ENCODE peak calls at places on chromosomes 2 and 18, in five cellular contexts. B is stimulated activated CD4-positive, alpha-beta T cell treated with anti-CD3 and anti-CD28 coated beads, Interleukin-2, amount 100 ng/mL, for 48 hours; U is omental fat pad; J is NCI-H345; K is NCI-H1105 treated with DMSO at 0.1 percent for 48 hours. D is an unnamed sample.

GRCh38 chr18:45566025-45566740 is 49.1 kb upstream of the SLC14A2 start:
- DNase-seq in J (no peak), U (peak; percentile 42), K (no peak), B (no peak), D (no peak)

GRCh38 chr2:144515694-144516416 is 4.1 kb downstream of the ZEB2 start:
- DNase-seq in J (peak; percentile 25), K (no peak), B (no peak), U (no peak), D (no peak)

GRCh38 chr2:223000872-223001825 is 50.8 kb upstream of the KCNE4 start:
- DNase-seq in U (no peak), B (no peak), K (no peak), J (no peak), D (no peak)

GRCh38 chr2:1841903-1842791 is 97.8 kb upstream of the PXDN start:
- DNase-seq in K (no peak), J (no peak), B (no peak), U (no peak), D (no peak)

GRCh38 chr18:48106976-48107781 is 176.7 kb upstream of the SMAD2 start:
- DNase-seq in U (no peak), B (no peak), K (no peak), J (no peak), D (no peak)

GRCh38 chr2:240197439-240198139 is 57.1 kb upstream of the OTOS start:
- DNase-seq in K (no peak), U (no peak), J (no peak), B (no peak), D (no peak)

GRCh38 chr18:24762417-24762816 is 302.0 kb downstream of the HRH4 start:
- DNase-seq in U (no peak), B (no peak), K (no peak), J (no peak), D (no peak)

GRCh38 chr2:176814274-176814673 is 398.3 kb upstream of the HNRNPA3 start:
- DNase-seq in U (no peak), J (no peak), B (no peak), K (no peak), D (no peak)

GRCh38 chr2:195587966-195588365 is 69.1 kb upstream of the SLC39A10 start:
- DNase-seq in U (no peak), B (no peak), K (no peak), J (no peak), D (no peak)

GRCh38 chr18:1092228-1092627 is 187.6 kb downstream of the ADCYAP1 start:
- DNase-seq in J (no peak), B (no peak), U (no peak), K (no peak), D (no peak)

GRCh38 chr2:241636182-241636982 is 576 bp downstream of the THAP4 start:
- DNase-seq in U (no peak), K (no peak), J (peak; percentile 21), B (no peak), D (peak; percentile 26)

GRCh38 chr18:12585218-12585617 is 72.7 kb downstream of the SPIRE1 start:
- DNase-seq in K (no peak), U (no peak), J (no peak), B (no peak), D (no peak)

GRCh38 chr2:152409691-152410597 is 75.0 kb downstream of the FMNL2 start:
- DNase-seq in U (no peak), B (no peak), K (no peak), J (peak; percentile 47), D (no peak)

GRCh38 chr2:40432916-40433315 is 19.0 kb downstream of the SLC8A1 start:
- DNase-seq in B (no peak), U (no peak), K (no peak), J (no peak), D (no peak)